ENCODE peak calls at places on chromosomes 16 and 17, in eight cellular contexts. D, C, G, N, F, X, Q and I are unnamed samples.

GRCh38 chr16:19833176-19833575 is 51.5 kb downstream of the GPRC5B start:
- DNase-seq in D (no peak), C (no peak), G (no peak), N (no peak), F (no peak), X (no peak), Q (no peak), I (no peak)

GRCh38 chr17:29138991-29139682 is 41.1 kb downstream of the MYO18A start:
- DNase-seq in D (peak), C (peak), G (no peak), N (no peak), F (peak), X (no peak), Q (no peak), I (no peak)

GRCh38 chr17:65370669-65371126 is 190.8 kb downstream of the AXIN2 start:
- DNase-seq in D (peak), C (no peak), G (no peak), N (no peak), F (peak), X (no peak), Q (no peak), I (no peak)

GRCh38 chr16:77890075-77890474 is 101.7 kb downstream of the VAT1L start:
- DNase-seq in D (no peak), C (no peak), G (no peak), N (no peak), F (peak), X (no peak), Q (no peak), I (no peak)

GRCh38 chr16:2426941-2427361 is 2.3 kb upstream of the CCNF start:
- DNase-seq in D (no peak), C (no peak), G (no peak), N (no peak), F (no peak), X (no peak), Q (no peak), I (no peak)

GRCh38 chr16:2512920-2513404 is 790 bp upstream of the ATP6V0C start:
- DNase-seq in D (peak), C (no peak), G (peak), N (no peak), F (peak), X (no peak), Q (peak), I (no peak)

GRCh38 chr17:81453712-81454111 is 58.5 kb downstream of the BAHCC1 start:
- DNase-seq in D (no peak), C (no peak), G (peak), N (no peak), F (no peak), X (no peak), Q (no peak), I (no peak)

GRCh38 chr17:61459968-61460718 is 7.9 kb downstream of the TBX4 start:
- DNase-seq in D (no peak), C (no peak), G (no peak), N (no peak), F (no peak), X (no peak), Q (no peak), I (no peak)

GRCh38 chr17:74334393-74335039 is 8.5 kb downstream of the KIF19 start:
- DNase-seq in D (no peak), C (no peak), G (no peak), N (no peak), F (no peak), X (no peak), Q (no peak), I (no peak)

GRCh38 chr16:30786115-30786935 is 680 bp downstream of the ZNF629 start:
- DNase-seq in D (peak), C (peak), G (no peak), N (no peak), F (no peak), X (no peak), Q (peak), I (no peak)

GRCh38 chr16:1723450-1724147 is 17.6 kb downstream of the MAPK8IP3 start:
- DNase-seq in D (no peak), C (no peak), G (no peak), N (peak), F (peak), X (no peak), Q (no peak), I (no peak)

GRCh38 chr16:89279666-89280481 is 62.4 kb downstream of the ZNF778 start:
- DNase-seq in D (no peak), C (no peak), G (no peak), N (no peak), F (no peak), X (no peak), Q (no peak), I (peak)

GRCh38 chr17:47705536-47706481 is 11.8 kb downstream of the TBKBP1 start:
- DNase-seq in D (no peak), C (no peak), G (no peak), N (no peak), F (no peak), X (no peak), Q (no peak), I (peak)

GRCh38 chr16:78931267-78932060 is 669.1 kb downstream of the MAF start:
- DNase-seq in D (no peak), C (no peak), G (no peak), N (no peak), F (no peak), X (no peak), Q (no peak), I (no peak)

DNA sequence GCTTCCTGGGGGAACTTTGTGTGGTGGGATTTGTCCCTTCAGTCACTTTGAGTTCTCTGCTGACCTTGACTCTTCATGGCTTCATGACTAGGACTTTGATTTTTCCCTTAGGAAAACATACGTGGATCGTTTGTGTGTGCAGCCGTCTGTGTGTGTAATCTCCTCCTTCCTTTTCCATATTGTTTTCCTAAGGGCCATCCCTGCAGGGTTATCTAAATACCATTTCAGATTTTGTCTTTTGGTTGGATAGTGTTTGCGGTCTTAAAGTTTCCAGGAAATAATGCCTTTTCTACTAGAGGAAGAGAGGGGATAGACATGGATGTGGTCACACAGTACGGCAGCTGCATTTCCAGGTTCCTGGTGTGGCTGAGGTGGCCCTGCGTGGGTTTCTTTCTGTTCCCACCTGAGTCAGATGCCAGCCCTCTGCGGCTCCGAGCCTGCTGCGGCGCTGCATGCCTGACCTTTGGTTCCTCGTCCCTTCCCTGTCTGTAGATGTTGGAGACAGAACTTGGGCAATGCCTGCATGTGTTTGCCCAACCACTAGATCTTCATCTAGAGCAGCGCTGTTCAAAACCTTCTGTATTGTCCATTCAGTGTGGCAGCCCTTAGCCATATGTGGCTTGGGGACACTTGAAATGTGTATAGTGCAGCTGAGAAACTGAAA is 72.0 kb upstream of the LGALS9 start:
- DNase-seq in D (peak), C (no peak), G (no peak), N (no peak), F (no peak), X (no peak), Q (no peak), I (peak)
- H3K4me3 ChIP-seq in D (no peak), C (no peak), G (no peak), N (no peak), F (no peak), X (no peak), Q (no peak), I (no peak)

DNA sequence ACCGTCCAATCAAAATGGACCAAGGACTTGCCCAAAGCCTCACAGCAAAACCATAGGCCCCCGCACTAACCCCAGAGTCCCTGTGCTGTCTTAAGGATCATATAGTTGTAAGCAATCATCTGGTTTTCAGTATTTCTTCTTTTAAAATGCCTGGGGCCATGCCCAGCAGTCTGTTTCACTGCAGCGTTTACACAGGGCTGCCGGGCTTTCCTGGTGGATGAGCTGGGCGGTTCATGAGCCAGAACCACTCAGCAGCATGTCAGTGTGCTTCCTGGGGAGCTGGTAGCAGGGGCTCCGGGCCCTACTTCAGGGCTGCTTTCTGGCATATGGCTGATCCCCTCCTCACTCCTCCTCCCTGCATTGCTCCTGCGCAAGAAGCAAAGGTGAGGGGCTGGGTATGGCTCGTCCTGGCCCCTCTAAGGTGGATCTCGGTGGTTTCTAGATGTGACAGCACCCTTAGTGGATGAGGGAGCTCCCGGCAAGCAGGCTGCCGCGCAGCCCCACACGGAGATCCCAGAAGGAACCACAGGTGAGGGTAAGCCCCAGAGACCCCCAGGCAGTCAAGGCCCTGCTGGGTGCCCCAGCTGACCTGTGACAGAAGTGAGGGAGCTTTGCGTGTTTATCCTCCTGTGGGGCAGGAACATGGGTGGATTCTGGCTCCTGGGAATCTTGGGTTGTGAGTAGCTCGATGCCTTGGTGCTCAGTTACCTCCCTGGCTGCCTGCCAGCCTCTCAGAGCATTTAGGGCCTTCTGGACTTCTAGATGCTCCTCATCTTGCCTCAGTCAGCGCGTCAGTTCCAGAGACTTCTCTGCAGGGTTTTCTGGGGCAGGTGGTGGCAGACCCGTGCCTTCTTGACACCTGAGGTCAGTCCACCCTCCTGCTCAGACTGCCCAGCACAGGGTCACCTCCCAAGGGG is 24.8 kb upstream of the STH start:
- DNase-seq in D (no peak), C (no peak), G (no peak), N (no peak), F (peak), X (no peak), Q (no peak), I (no peak)
- H3K27ac ChIP-seq in D (no peak), C (no peak), G (no peak), N (no peak), F (no peak), X (no peak), Q (no peak), I (no peak)

GRCh38 chr17:41585301-41585700 is 1.4 kb downstream of the KRT14 start:
- DNase-seq in D (no peak), C (no peak), G (no peak), N (no peak), F (no peak), X (no peak), Q (no peak), I (no peak)
- H3K4me3 ChIP-seq in D (no peak), C (no peak), G (no peak), N (no peak), F (no peak), X (no peak), Q (no peak), I (no peak)

GRCh38 chr16:8621221-8621571 is 302 bp upstream of the METTL22 start:
- DNase-seq in D (no peak), C (no peak), G (no peak), N (no peak), F (no peak), X (no peak), Q (no peak), I (no peak)

GRCh38 chr16:8622315-8622656 is 788 bp downstream of the METTL22 start:
- DNase-seq in D (no peak), C (no peak), G (no peak), N (no peak), F (peak), X (no peak), Q (no peak), I (no peak)

GRCh38 chr16:8619671-8620370 is 1.7 kb upstream of the METTL22 start:
- DNase-seq in D (no peak), C (no peak), G (no peak), N (no peak), F (peak), X (no peak), Q (no peak), I (no peak)

GRCh38 chr16:8621572-8622314 is at the start of gene METTL22:
- DNase-seq in D (peak), C (peak), G (peak), N (peak), F (peak), X (peak), Q (peak), I (peak)

GRCh38 chr16:8620535-8620934 is 963 bp upstream of the METTL22 start:
- DNase-seq in D (no peak), C (no peak), G (no peak), N (no peak), F (no peak), X (no peak), Q (no peak), I (no peak)
- H3K27ac ChIP-seq in D (no peak), C (no peak), G (no peak), N (no peak), F (no peak), X (no peak), Q (no peak), I (no peak)

GRCh38 chr17:77332034-77332971 is 191.5 kb downstream of the SEC14L1 start:
- DNase-seq in D (no peak), C (no peak), G (no peak), N (no peak), F (no peak), X (no peak), Q (no peak), I (no peak)

GRCh38 chr17:77329741-77330531 is 189.2 kb downstream of the SEC14L1 start:
- DNase-seq in D (no peak), C (no peak), G (no peak), N (no peak), F (no peak), X (no peak), Q (peak), I (no peak)

GRCh38 chr17:77330602-77331081 is 189.9 kb downstream of the SEC14L1 start:
- DNase-seq in D (no peak), C (no peak), G (no peak), N (no peak), F (no peak), X (no peak), Q (no peak), I (no peak)

GRCh38 chr17:77331161-77331864 is 190.5 kb downstream of the SEC14L1 start:
- DNase-seq in D (peak), C (peak), G (peak), N (peak), F (peak), X (peak), Q (peak), I (peak)

GRCh38 chr17:77332981-77333685 is 192.4 kb downstream of the SEC14L1 start:
- DNase-seq in D (no peak), C (no peak), G (no peak), N (no peak), F (no peak), X (no peak), Q (no peak), I (no peak)
- H3K4me3 ChIP-seq in D (no peak), C (no peak), G (no peak), N (no peak), F (no peak), X (no peak), Q (no peak), I (no peak)

GRCh38 chr17:43175213-43176118 is 4.5 kb downstream of the NBR1 start:
- DNase-seq in D (no peak), C (no peak), G (no peak), N (no peak), F (no peak), X (no peak), Q (no peak), I (no peak)
- H3K27ac ChIP-seq in D (peak), C (peak), G (no peak), N (no peak), F (no peak), X (no peak), Q (no peak), I (peak)

GRCh38 chr16:321532-321931 is 31.0 kb downstream of the AXIN1 start:
- DNase-seq in D (no peak), C (no peak), G (no peak), N (no peak), F (no peak), X (no peak), Q (no peak), I (no peak)

GRCh38 chr16:322476-323143 is 29.9 kb downstream of the AXIN1 start:
- DNase-seq in D (no peak), C (no peak), G (no peak), N (no peak), F (no peak), X (no peak), Q (no peak), I (no peak)

GRCh38 chr16:324451-325334 is 27.8 kb downstream of the AXIN1 start:
- DNase-seq in D (no peak), C (no peak), G (peak), N (no peak), F (no peak), X (no peak), Q (no peak), I (no peak)

GRCh38 chr16:324201-324450 is 28.4 kb downstream of the AXIN1 start:
- DNase-seq in D (no peak), C (no peak), G (no peak), N (no peak), F (no peak), X (no peak), Q (no peak), I (no peak)

DNA sequence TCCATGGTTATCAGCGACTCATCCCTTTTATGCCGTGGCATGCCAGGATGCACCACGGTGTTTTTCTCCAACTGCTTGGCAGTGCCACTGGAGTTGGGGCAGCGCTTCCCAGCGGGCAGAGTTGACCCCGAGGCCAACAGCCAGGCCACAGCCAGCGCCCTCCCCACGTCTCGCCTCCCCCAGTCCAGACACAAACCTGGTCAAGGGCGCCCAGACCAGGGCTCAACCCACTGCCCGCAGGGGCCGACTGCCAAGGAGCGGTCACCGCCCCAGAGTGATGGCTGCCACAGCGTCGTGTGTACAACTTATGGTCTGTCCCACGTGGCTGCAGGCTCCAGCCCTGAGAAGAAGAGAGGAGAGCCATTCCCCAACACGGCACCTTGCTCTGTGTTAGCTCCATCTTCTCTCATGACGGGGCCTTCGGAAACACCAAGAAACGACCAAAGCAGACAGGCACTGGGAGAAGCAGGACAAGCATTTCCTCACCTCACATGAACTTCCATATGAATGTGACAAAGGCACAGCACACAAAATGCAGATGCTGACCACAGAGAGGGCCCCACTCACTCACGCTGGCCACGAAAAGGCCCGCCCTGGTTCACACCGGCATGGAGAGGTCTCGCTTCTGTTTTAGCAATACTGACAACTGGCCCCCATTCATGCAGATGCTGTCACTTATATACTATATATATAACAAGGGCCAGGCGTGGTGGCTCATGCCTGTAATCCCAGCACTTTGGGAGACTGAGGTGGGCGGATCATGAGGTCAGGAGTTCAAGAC is 27.0 kb downstream of the AXIN1 start:
- DNase-seq in D (no peak), C (no peak), G (no peak), N (no peak), F (no peak), X (no peak), Q (no peak), I (no peak)
- H3K4me3 ChIP-seq in D (no peak), C (no peak), G (peak), N (peak), F (no peak), X (no peak), Q (no peak), I (no peak)